ENCODE peak calls at places on chromosomes 3 and 15, in nine cellular contexts. E is BJ, Z is upper lobe of left lung, G is heart left ventricle, R is fibroblast of the aortic adventitia, U is transverse colon, V is body of pancreas, P is cardiac muscle cell, J is choroid plexus epithelial cell. Y is an unnamed sample.

GRCh38 chr3:183514048-183514447 is 41.5 kb downstream of the KLHL6 start:
- DNase-seq in E (no peak), Z (no peak), G (no peak), R (no peak), U (no peak), V (no peak), P (no peak), J (no peak), Y (no peak)

GRCh38 chr3:58025824-58026579 is 17.8 kb downstream of the FLNB start:
- DNase-seq in E (no peak), Z (no peak), G (no peak), R (peak), U (no peak), V (peak), P (peak), J (peak), Y (no peak)

GRCh38 chr15:99485153-99485947 is 80.4 kb upstream of the MEF2A start:
- DNase-seq in E (no peak), Z (no peak), G (no peak), R (no peak), U (no peak), V (no peak), P (no peak), J (no peak), Y (no peak)

GRCh38 chr15:65032823-65033537 is 3.5 kb upstream of the MTFMT start:
- DNase-seq in E (no peak), Z (no peak), G (peak), R (peak), U (peak), V (peak), P (peak), J (peak), Y (no peak)

GRCh38 chr3:4684976-4685375 is 191.8 kb downstream of the ITPR1 start:
- DNase-seq in E (no peak), Z (peak), G (no peak), R (no peak), U (no peak), V (no peak), P (no peak), J (no peak), Y (no peak)

GRCh38 chr3:127135241-127136023 is 57.5 kb upstream of the PRR23E start:
- DNase-seq in E (no peak), Z (peak), G (peak), R (peak), U (no peak), V (no peak), P (peak), J (peak), Y (peak)

GRCh38 chr3:142828703-142829304 is 60.1 kb downstream of the PCOLCE2 start:
- DNase-seq in E (no peak), Z (no peak), G (peak), R (peak), U (peak), V (peak), P (peak), J (peak), Y (peak)

GRCh38 chr3:177287231-177287630 is 89.9 kb upstream of the TBL1XR1 start:
- DNase-seq in E (no peak), Z (no peak), G (no peak), R (no peak), U (peak), V (no peak), P (no peak), J (no peak), Y (no peak)

GRCh38 chr3:129611446-129611800 is 4.9 kb upstream of the PLXND1 start:
- DNase-seq in E (no peak), Z (no peak), G (peak), R (no peak), U (no peak), V (no peak), P (no peak), J (no peak), Y (no peak)

GRCh38 chr3:51897391-51897790 is 5.8 kb downstream of the IQCF1 start:
- DNase-seq in E (no peak), Z (no peak), G (no peak), R (no peak), U (no peak), V (no peak), P (no peak), J (no peak), Y (no peak)

GRCh38 chr3:159733194-159733860 is 255.3 kb upstream of the IL12A start:
- DNase-seq in E (peak), Z (no peak), G (no peak), R (peak), U (no peak), V (no peak), P (no peak), J (peak), Y (no peak)

GRCh38 chr3:194833511-194833910 is 147.8 kb downstream of the FAM43A start:
- DNase-seq in E (no peak), Z (no peak), G (no peak), R (no peak), U (no peak), V (no peak), P (no peak), J (no peak), Y (no peak)

GRCh38 chr3:152496286-152496685 is 227.6 kb downstream of the MBNL1 start:
- DNase-seq in E (no peak), Z (no peak), G (no peak), R (no peak), U (no peak), V (no peak), P (no peak), J (peak), Y (no peak)

GRCh38 chr3:106814231-106814630 is 563.0 kb upstream of the CCDC54 start:
- DNase-seq in E (no peak), Z (no peak), G (no peak), R (peak), U (no peak), V (no peak), P (no peak), J (no peak), Y (no peak)

GRCh38 chr15:33283603-33284002 is 27.2 kb upstream of the RYR3 start:
- DNase-seq in E (no peak), Z (no peak), G (no peak), R (no peak), U (no peak), V (no peak), P (no peak), J (no peak), Y (no peak)

GRCh38 chr15:75454471-75455418 is 3.3 kb upstream of the SIN3A start:
- DNase-seq in E (no peak), Z (peak), G (peak), R (peak), U (peak), V (peak), P (peak), J (peak), Y (peak)

GRCh38 chr15:38991701-38992100 is 427.1 kb upstream of the RASGRP1 start:
- DNase-seq in E (no peak), Z (no peak), G (no peak), R (peak), U (no peak), V (peak), P (peak), J (peak), Y (no peak)

GRCh38 chr3:38575279-38575843 is 74.1 kb downstream of the SCN5A start:
- DNase-seq in E (no peak), Z (peak), G (no peak), R (no peak), U (peak), V (no peak), P (no peak), J (no peak), Y (no peak)

GRCh38 chr3:64082917-64083587 is 59.8 kb upstream of the PSMD6 start:
- DNase-seq in E (no peak), Z (no peak), G (no peak), R (no peak), U (no peak), V (no peak), P (no peak), J (peak), Y (no peak)

GRCh38 chr3:69282191-69282590 is 103.7 kb downstream of the FRMD4B start:
- DNase-seq in E (no peak), Z (no peak), G (no peak), R (no peak), U (no peak), V (no peak), P (no peak), J (no peak), Y (no peak)

GRCh38 chr15:75675579-75676404 is 28.1 kb downstream of the SNX33 start:
- DNase-seq in E (no peak), Z (peak), G (no peak), R (no peak), U (no peak), V (no peak), P (no peak), J (no peak), Y (no peak)

GRCh38 chr3:127831723-127832172 is 9.4 kb upstream of the MGLL start:
- DNase-seq in E (no peak), Z (peak), G (peak), R (peak), U (peak), V (peak), P (peak), J (peak), Y (no peak)

GRCh38 chr3:170357176-170357919 is at the start of gene SKIL:
- DNase-seq in E (peak), Z (peak), G (peak), R (peak), U (peak), V (peak), P (peak), J (peak), Y (peak)
- TF ChIP-seq CTCF in E (peak), Z (peak), G (no peak), R (peak), U (peak), V (no peak), P (peak), J (no peak), Y (no peak)

DNA sequence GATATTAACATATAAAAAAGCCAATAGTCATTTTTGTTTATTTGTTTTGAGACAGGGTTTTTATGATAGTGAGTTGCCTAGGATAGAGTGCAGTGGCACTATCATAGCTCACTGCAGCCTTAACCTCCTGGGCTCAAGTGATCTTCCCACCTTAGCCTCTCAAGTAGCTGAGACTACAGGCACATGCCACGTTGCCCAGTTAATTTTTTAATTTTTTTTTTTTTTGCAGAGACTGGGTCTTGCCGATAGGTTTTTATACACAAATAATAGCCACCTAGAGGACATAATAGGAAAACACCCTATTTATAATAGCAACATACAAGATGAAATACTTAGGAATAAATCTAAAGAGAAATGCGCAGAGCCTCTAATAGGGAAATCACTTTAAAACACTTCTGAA is 13.3 kb downstream of the EIF3J start:
- DNase-seq in E (no peak), Z (no peak), G (no peak), R (peak), U (no peak), V (no peak), P (no peak), J (peak), Y (no peak)
- TF ChIP-seq CTCF in E (peak), Z (no peak), G (peak), R (peak), U (peak), V (no peak), P (peak), J (peak), Y (peak)

GRCh38 chr3:62229908-62230307 is 143.4 kb downstream of the FEZF2 start:
- DNase-seq in E (no peak), Z (no peak), G (no peak), R (no peak), U (no peak), V (no peak), P (no peak), J (peak), Y (no peak)
- TF ChIP-seq CTCF in E (no peak), Z (no peak), G (no peak), R (no peak), U (no peak), V (no peak), P (peak), J (peak), Y (no peak)

DNA sequence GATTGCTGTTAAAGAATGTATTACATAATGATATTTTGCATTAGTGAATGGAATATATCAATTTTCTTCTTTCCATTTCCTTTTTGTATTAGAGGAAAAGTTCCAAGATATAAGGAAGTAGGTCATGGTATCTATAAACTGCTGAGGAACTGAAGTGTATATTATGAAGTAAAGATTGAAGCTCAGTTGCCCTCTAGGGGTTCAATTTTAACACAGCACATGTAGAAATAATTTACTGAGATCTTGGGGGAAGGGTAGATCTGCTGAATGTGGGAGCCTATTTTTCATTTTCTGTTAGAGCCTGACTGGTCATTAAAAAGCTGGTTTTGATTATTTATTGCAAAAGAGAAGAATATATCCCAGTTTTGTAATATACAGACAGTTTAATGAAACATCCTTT is 45.2 kb downstream of the CMC1 start:
- DNase-seq in E (no peak), Z (no peak), G (no peak), R (peak), U (no peak), V (no peak), P (peak), J (peak), Y (no peak)
- TF ChIP-seq CTCF in E (peak), Z (peak), G (peak), R (peak), U (peak), V (peak), P (peak), J (peak), Y (peak)

Y was measured in mesothelial cell of epicardium.